ENCODE peak calls at places on chromosomes 5 and 9, in seven cellular contexts. O is GM04504, T is nephron progenitor cell, W is cerebellar cortex, D is NCI-H1105 treated with DMSO at 0.1 percent for 48 hours, A is ELF-1, V is SHP77. J is an unnamed sample.

GRCh38 chr9:131276891-131277672 is 772 bp upstream of the FAM78A start:
- DNase-seq in A (no peak), T (peak; percentile 59), D (no peak), O (no peak), V (no peak), W (no peak), J (no peak)

GRCh38 chr5:120735076-120735475 is 271.0 kb downstream of the PRR16 start:
- DNase-seq in A (no peak), D (no peak), T (no peak), O (no peak), W (no peak), V (no peak), J (no peak)

GRCh38 chr5:172707285-172708182 is 63.5 kb downstream of the DUSP1 start:
- DNase-seq in O (peak; percentile 52), T (peak; percentile 66), A (peak; percentile 69), D (no peak), V (peak; percentile 74), W (peak; percentile 62), J (peak; percentile 77)

GRCh38 chr9:125397736-125398135 is 136.1 kb downstream of the GAPVD1 start:
- DNase-seq in V (no peak), O (no peak), W (peak; percentile 43), T (no peak), D (peak; percentile 74), A (no peak), J (no peak)

GRCh38 chr5:79205965-79206364 is 30.0 kb upstream of the JMY start:
- DNase-seq in T (no peak), V (no peak), O (no peak), W (no peak), D (no peak), A (no peak), J (no peak)

GRCh38 chr5:65861830-65862241 is 64.5 kb upstream of the ERBIN start:
- DNase-seq in T (no peak), A (no peak), D (no peak), W (no peak), O (peak; percentile 99), V (no peak), J (no peak)

GRCh38 chr5:177309351-177310191 is 2.1 kb downstream of the MXD3 start:
- DNase-seq in D (no peak), A (peak; percentile 97), W (peak; percentile 85), O (no peak), T (peak; percentile 74), V (peak; percentile 75), J (peak; percentile 85)

GRCh38 chr5:160175438-160176218 is 53.7 kb upstream of the FABP6 start:
- DNase-seq in W (peak; percentile 91), D (peak; percentile 69), V (peak; percentile 43), O (no peak), T (peak; percentile 44), A (no peak), J (no peak)